ENCODE peak calls at places on chromosomes 12 and 14, in four cellular contexts. O is adrenal gland; X is mesothelial cell of epicardium; Z is CD4-positive, alpha-beta T cell. Q is an unnamed sample.

GRCh38 chr14:75147423-75148071 is 20.7 kb upstream of the NEK9 start:
- DNase-seq in X (no peak), O (peak), Z (no peak), Q (peak)

GRCh38 chr14:104219731-104220224 is 81.4 kb downstream of the KIF26A start:
- DNase-seq in Z (no peak), O (no peak), X (no peak), Q (no peak)

GRCh38 chr12:57093412-57094193 is 4.7 kb downstream of the NAB2 start:
- DNase-seq in O (peak), Z (no peak), X (peak), Q (peak)

GRCh38 chr12:99686142-99686541 is 38.6 kb downstream of the GARIN6 start:
- DNase-seq in O (no peak), Z (no peak), X (no peak), Q (no peak)

GRCh38 chr14:22883191-22883976 is at the start of gene REM2:
- DNase-seq in O (peak), Z (no peak), X (no peak), Q (no peak)

GRCh38 chr12:27906127-27906500 is 66.4 kb downstream of the PTHLH start:
- DNase-seq in O (no peak), X (no peak), Z (no peak), Q (no peak)

GRCh38 chr12:96271469-96272199 is 77.5 kb downstream of the ELK3 start:
- DNase-seq in Z (no peak), X (no peak), O (no peak), Q (no peak)

GRCh38 chr12:6606331-6607131 is 648 bp downstream of the CHD4 start:
- DNase-seq in X (peak), O (peak), Z (peak), Q (peak)

GRCh38 chr12:80269953-80270552 is 170.7 kb downstream of the OTOGL start:
- DNase-seq in Z (no peak), O (no peak), X (no peak), Q (no peak)

GRCh38 chr12:26614217-26614616 is 218.8 kb downstream of the ITPR2 start:
- DNase-seq in X (no peak), Z (no peak), O (no peak), Q (no peak)

GRCh38 chr12:30826276-30826675 is 71.5 kb upstream of the CAPRIN2 start:
- DNase-seq in X (no peak), O (no peak), Z (no peak), Q (no peak)